ENCODE peak calls at places on chromosome 7, in four cellular contexts. R, J, O and B are unnamed samples.
A peak's percentile ranks its signal among the peaks of the same experiment; 100 is the strongest.

GRCh38 chr7:132295198-132295597 is 281.1 kb downstream of the PLXNA4 start:
- DNase-seq in R (no peak), J (no peak), O (no peak), B (no peak)

GRCh38 chr7:71535616-71536015 is 403.7 kb downstream of the GALNT17 start:
- DNase-seq in R (no peak), J (no peak), O (no peak), B (no peak)

GRCh38 chr7:22944506-22944905 is 69.4 kb downstream of the HYCC1 start:
- DNase-seq in R (no peak), J (no peak), O (no peak), B (no peak)

GRCh38 chr7:80957226-80957625 is 38.4 kb upstream of the SEMA3C start:
- DNase-seq in R (no peak), J (no peak), O (no peak), B (no peak)

GRCh38 chr7:85471740-85472139 is 284.9 kb upstream of the SEMA3D start:
- DNase-seq in R (no peak), J (no peak), O (no peak), B (no peak)

GRCh38 chr7:76296743-76297740 is 5.4 kb upstream of the HSPB1 start:
- DNase-seq in R (peak; percentile 69), J (no peak), O (peak; percentile 28), B (no peak)

GRCh38 chr7:135274495-135275268 is 41.0 kb downstream of the STRA8 start:
- DNase-seq in R (peak; percentile 80), J (peak; percentile 82), O (peak; percentile 69), B (peak; percentile 45)

GRCh38 chr7:157368955-157369354 is 32.2 kb downstream of the DNAJB6 start:
- DNase-seq in R (no peak), J (no peak), O (no peak), B (no peak)

GRCh38 chr7:33926535-33926934 is 21.2 kb downstream of the BMPER start:
- DNase-seq in R (no peak), J (no peak), O (no peak), B (no peak)

GRCh38 chr7:118366363-118366762 is 141.9 kb downstream of the ANKRD7 start:
- DNase-seq in R (no peak), J (no peak), O (no peak), B (no peak)

GRCh38 chr7:117446220-117446815 is 19.0 kb upstream of the ASZ1 start:
- DNase-seq in R (no peak), J (no peak), O (no peak), B (no peak)

GRCh38 chr7:1011297-1012003 is 28.5 kb downstream of the CYP2W1 start:
- DNase-seq in R (no peak), J (no peak), O (no peak), B (no peak)

GRCh38 chr7:155144371-155144770 is 74.2 kb downstream of the HTR5A start:
- DNase-seq in R (no peak), J (no peak), O (no peak), B (no peak)

GRCh38 chr7:100946766-100947365 is 2.5 kb upstream of the MUC3A start:
- DNase-seq in R (no peak), J (no peak), O (no peak), B (no peak)

GRCh38 chr7:28586736-28587135 is 174.4 kb downstream of the CREB5 start:
- DNase-seq in R (no peak), J (no peak), O (no peak), B (no peak)

GRCh38 chr7:99525713-99526440 is 21.4 kb downstream of the ZKSCAN5 start:
- DNase-seq in R (peak; percentile 38), J (no peak), O (no peak), B (no peak)

GRCh38 chr7:36487756-36488336 is 98.2 kb downstream of the ANLN start:
- DNase-seq in R (peak; percentile 71), J (no peak), O (peak; percentile 39), B (peak; percentile 21)

GRCh38 chr7:137508437-137509175 is 165.1 kb upstream of the PTN start:
- DNase-seq in R (no peak), J (no peak), O (no peak), B (no peak)

GRCh38 chr7:128894101-128894440 is 16.4 kb downstream of the KCP start:
- DNase-seq in R (no peak), J (no peak), O (no peak), B (no peak)

GRCh38 chr7:11448319-11448718 is 383.7 kb downstream of the THSD7A start:
- DNase-seq in R (no peak), J (no peak), O (no peak), B (no peak)

GRCh38 chr7:156765901-156766656 is 125.5 kb downstream of the RNF32 start:
- DNase-seq in R (no peak), J (no peak), O (no peak), B (no peak)

GRCh38 chr7:134155220-134155619 is 28.1 kb downstream of the LRGUK start:
- DNase-seq in R (no peak), J (no peak), O (no peak), B (no peak)

GRCh38 chr7:26292768-26293560 is 1.3 kb downstream of the SNX10 start:
- DNase-seq in R (no peak), J (no peak), O (peak; percentile 42), B (no peak)
- TF ChIP-seq MAX in R (no peak), J (no peak), O (no peak), B (no peak)

GRCh38 chr7:141920281-141920680 is 4.1 kb downstream of the OR9A4 start:
- DNase-seq in R (no peak), J (no peak), O (no peak), B (no peak)

GRCh38 chr7:141916099-141916498 is at the start of gene OR9A4:
- DNase-seq in R (no peak), J (no peak), O (no peak), B (no peak)

GRCh38 chr7:141915565-141915964 is 634 bp upstream of the OR9A4 start:
- DNase-seq in R (no peak), J (no peak), O (no peak), B (no peak)
- TF ChIP-seq CHD4 in R (no peak), J (no peak), O (no peak), B (no peak)

DNA sequence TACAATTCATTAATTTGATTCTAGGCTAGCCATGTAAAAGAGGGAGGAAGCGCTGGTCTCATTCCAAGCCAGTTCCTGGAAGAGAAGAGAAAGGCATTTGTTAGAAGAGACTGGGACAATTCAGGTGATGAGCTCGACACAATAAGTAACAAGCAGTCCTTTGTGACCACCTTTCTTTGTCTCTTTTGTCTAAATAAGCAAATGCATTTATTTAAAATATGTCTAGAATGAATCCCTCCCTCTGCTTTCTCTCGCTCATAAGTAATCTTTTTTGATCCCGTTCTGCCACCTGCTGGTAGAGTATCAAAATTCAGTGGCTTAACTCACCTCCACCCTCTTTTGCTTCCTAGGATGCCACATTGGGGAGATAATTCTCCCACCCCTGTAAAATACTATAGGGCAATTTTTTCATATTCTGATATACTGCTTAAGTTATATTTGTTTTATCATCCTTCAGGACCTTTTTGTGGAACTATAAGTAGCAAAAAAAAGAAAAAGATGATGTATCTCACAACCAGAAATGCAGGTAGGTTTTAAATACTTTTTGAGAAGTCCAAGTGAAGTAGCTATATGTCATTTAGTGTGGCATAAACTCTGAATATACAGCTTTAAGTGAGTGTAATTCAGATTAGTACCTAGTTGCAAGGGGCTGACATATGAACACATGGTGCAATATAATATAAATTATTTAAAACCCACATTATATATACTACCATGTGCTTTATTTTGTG is 91.5 kb downstream of the GSDME start:
- DNase-seq in R (peak; percentile 44), J (peak; percentile 48), O (peak; percentile 53), B (peak; percentile 27)
- TF ChIP-seq MAX in R (no peak), J (no peak), O (no peak), B (no peak)

DNA sequence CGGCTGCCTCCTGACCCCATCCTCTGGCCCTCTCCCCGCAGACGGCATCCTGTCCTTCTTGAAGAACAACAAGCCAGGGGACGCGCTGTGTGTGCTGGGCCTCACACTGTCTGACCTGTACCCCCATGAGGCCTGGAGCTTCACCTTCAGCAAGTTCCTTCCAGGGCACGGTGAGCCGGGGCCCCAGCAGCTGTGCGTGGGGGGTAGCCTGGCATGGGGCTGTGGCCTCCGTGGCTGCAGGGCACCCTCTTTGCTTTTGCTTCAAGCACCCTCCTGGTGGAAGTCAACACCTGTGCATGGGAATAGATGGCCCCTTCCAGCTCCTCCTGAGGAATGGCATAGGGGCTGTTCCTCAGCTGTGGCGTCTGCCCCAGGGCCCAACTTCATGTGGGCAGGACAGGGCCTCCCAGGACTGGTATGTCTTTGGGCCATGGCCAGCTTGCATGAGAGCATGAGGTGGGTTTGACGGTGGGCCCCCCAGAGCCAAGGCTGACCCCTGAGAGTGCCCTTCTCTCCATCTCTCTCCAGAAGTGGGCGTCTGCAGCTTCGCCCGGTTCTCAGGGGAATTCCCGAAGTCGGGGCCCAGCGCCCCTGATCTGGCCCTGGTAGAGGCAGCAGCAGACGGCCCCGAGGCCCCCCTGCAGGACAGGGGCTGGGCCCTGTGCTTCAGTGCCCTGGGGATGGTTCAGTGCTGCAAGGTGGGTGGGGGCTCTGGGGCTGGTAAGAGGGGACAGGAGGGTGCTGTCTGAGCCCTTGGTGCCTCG is 20.7 kb downstream of the AMZ1 start:
- DNase-seq in R (no peak), J (no peak), O (no peak), B (no peak)
- TF ChIP-seq CHD4 in R (no peak), J (no peak), O (no peak), B (no peak)